ENCODE peak calls at places on chromosomes 11 and 22, in eight cellular contexts. Q is endothelial cell of umbilical vein, E is stomach, F is breast epithelium, X is HCT116, G is HepG2, C is suprapubic skin, K is H1. R is an unnamed sample.
A peak's percentile ranks its signal among the peaks of the same experiment; 100 is the strongest.

GRCh38 chr11:69202511-69203221 is 46.9 kb downstream of the SMIM38 start:
- DNase-seq in Q (no peak), E (no peak), F (no peak), X (no peak), G (no peak), C (peak; percentile 74), K (no peak), R (no peak)

GRCh38 chr11:17403977-17404759 is 15.7 kb upstream of the KCNJ11 start:
- DNase-seq in Q (no peak), E (no peak), F (no peak), X (no peak), G (no peak), C (no peak), K (no peak), R (no peak)

GRCh38 chr11:113184498-113184897 is 129.9 kb upstream of the TTC12 start:
- DNase-seq in Q (no peak), E (no peak), F (no peak), X (no peak), G (peak; percentile 35), C (no peak), K (no peak), R (no peak)

GRCh38 chr11:99419991-99420390 is 399.2 kb downstream of the CNTN5 start:
- DNase-seq in Q (no peak), E (no peak), F (no peak), X (no peak), G (no peak), C (no peak), K (no peak), R (no peak)

GRCh38 chr11:43503417-43503816 is 144.7 kb downstream of the TTC17 start:
- DNase-seq in Q (no peak), E (no peak), F (no peak), X (no peak), G (no peak), C (no peak), K (no peak), R (no peak)

GRCh38 chr11:31437742-31438435 is 68.2 kb downstream of the DNAJC24 start:
- DNase-seq in Q (no peak), E (no peak), F (no peak), X (no peak), G (no peak), C (no peak), K (no peak), R (no peak)

GRCh38 chr11:107562647-107563208 is 2.8 kb downstream of the ALKBH8 start:
- DNase-seq in Q (peak; percentile 86), E (no peak), F (no peak), X (peak; percentile 93), G (peak; percentile 7), C (no peak), K (no peak), R (no peak)

GRCh38 chr22:43830931-43831560 is 18.9 kb upstream of the EFCAB6 start:
- DNase-seq in Q (no peak), E (no peak), F (no peak), X (no peak), G (no peak), C (no peak), K (no peak), R (no peak)

GRCh38 chr11:100681064-100681502 is 6.0 kb upstream of the ARHGAP42 start:
- DNase-seq in Q (no peak), E (peak; percentile 78), F (peak; percentile 75), X (peak; percentile 80), G (peak; percentile 76), C (no peak), K (no peak), R (no peak)

GRCh38 chr11:95698939-95699562 is 90.5 kb downstream of the FAM76B start:
- DNase-seq in Q (no peak), E (no peak), F (no peak), X (no peak), G (peak; percentile 14), C (no peak), K (no peak), R (no peak)

GRCh38 chr11:130087294-130087926 is 17.7 kb downstream of the APLP2 start:
- DNase-seq in Q (no peak), E (no peak), F (no peak), X (no peak), G (no peak), C (no peak), K (no peak), R (no peak)

GRCh38 chr22:42528591-42529307 is 9.2 kb upstream of the RRP7A start:
- DNase-seq in Q (no peak), E (no peak), F (no peak), X (no peak), G (no peak), C (no peak), K (no peak), R (no peak)

GRCh38 chr22:42536166-42536565 is 16.6 kb upstream of the RRP7A start:
- DNase-seq in Q (no peak), E (no peak), F (no peak), X (no peak), G (peak; percentile 53), C (no peak), K (no peak), R (no peak)

DNA sequence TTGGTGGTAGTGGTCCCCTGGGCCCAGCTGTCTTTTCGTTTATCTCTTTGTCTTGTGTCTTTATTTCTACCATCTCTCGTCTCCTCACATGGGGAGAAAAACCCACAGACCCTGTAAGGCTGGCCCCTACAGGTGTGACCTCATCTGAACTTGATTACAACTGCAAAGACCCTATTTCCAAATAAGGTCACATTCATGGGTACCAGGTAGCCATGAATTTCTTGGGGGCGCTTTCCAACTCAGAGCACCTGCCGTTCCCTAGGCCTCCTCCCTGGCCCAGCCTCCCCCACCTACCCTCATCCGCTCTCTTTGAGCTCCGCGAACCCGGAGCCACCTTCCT is 14.0 kb upstream of the RRP7A start:
- DNase-seq in Q (no peak), E (no peak), F (no peak), X (no peak), G (no peak), C (no peak), K (no peak), R (no peak)
- TF ChIP-seq POLR2AphosphoS5 in Q (no peak), E (no peak), F (no peak), X (no peak), G (no peak), C (no peak), K (no peak), R (no peak)

DNA sequence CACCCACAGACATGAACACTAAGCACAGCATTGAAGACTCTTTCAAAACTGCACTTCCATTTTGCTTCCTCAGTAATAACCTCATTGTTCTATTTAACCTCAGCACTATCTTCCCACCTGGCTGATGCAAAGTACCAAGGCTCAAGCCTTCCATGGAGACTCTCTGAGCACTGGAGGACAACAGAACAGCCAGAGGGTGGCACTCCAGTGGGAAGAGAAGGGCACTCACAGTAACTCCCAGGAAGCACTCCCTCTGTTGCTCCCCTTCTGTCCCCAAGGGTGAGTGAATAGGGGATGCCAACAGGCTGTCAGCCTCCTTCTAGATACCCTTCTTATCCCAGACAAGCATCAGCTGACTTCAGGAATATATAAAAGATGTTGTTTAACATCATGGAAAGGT is 3.5 kb downstream of the ME3 start:
- DNase-seq in Q (no peak), E (no peak), F (no peak), X (no peak), G (no peak), C (no peak), K (no peak), R (no peak)
- H3K27ac ChIP-seq in Q (no peak overlapping the region), E (no peak overlapping the region), F (no peak overlapping the region), X (no peak overlapping the region), G (no peak overlapping the region), C (no peak overlapping the region), K (no peak overlapping the region), R (no peak overlapping the region)

DNA sequence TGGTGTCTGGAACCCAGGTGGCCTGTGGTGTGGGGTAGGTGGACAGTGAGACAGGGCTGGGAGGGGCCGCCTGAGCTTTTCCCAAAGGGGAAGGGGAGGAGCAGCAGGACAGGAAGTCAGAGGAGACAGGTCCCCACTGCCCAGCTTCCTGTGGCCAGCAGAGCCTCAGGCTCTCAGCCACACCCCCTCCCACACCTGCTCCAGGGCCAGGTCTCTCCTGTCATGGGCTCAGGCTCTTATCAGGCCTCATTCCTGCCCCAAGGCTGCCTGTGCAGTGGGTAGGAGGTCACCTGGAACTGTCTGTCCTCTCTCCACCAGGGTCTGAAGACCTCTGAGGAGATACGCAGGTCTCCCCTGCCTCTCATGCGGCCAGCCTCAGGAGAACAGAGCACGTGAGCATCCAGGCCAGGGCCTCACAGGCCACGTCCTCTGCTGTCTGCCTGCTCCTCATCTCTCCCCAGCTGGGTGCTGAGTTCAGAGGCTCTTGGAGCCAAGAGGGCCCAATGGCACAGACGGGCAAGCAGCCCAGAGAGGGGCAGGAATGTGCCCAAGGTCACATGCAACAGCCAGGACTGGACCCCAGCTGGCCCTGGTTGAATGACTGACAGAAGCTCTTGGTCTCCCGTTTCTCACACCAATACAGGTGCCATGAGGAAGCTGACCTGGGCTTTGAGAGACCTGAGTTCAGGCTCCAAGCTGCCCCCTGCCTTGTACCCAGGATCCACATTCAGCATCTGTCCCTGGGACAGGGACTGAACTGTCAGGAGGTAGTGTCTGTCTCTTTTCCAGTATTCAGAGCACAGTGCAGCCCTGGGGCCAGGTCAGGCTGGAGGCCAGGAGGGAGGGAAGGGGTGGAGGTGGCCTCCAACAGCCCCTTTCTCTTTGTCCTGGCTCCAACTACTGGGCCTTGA is 16.7 kb downstream of the STARD10 start:
- DNase-seq in Q (no peak), E (peak; percentile 72), F (no peak), X (no peak), G (no peak), C (no peak), K (no peak), R (no peak)
- TF ChIP-seq POLR2A in Q (no peak), E (no peak), F (no peak), X (no peak), G (no peak), C (no peak), K (no peak), R (no peak)

GRCh38 chr11:65429724-65430405 is 7.3 kb downstream of the NEAT1 start:
- DNase-seq in Q (peak; percentile 79), E (peak; percentile 80), F (peak; percentile 65), X (no peak), G (no peak), C (peak; percentile 85), K (no peak), R (peak; percentile 89)

GRCh38 chr11:65426839-65427690 is 4.5 kb downstream of the NEAT1 start:
- DNase-seq in Q (peak; percentile 54), E (peak; percentile 75), F (peak; percentile 74), X (peak; percentile 61), G (no peak), C (peak; percentile 81), K (no peak), R (no peak)

GRCh38 chr11:65429069-65429681 is 6.6 kb downstream of the NEAT1 start:
- DNase-seq in Q (peak; percentile 70), E (peak; percentile 43), F (no peak), X (no peak), G (no peak), C (peak; percentile 71), K (no peak), R (peak; percentile 29)

GRCh38 chr11:65427691-65428577 is 5.3 kb downstream of the NEAT1 start:
- DNase-seq in Q (peak; percentile 70), E (peak; percentile 64), F (peak; percentile 64), X (peak; percentile 39), G (no peak), C (peak; percentile 78), K (no peak), R (no peak)

DNA sequence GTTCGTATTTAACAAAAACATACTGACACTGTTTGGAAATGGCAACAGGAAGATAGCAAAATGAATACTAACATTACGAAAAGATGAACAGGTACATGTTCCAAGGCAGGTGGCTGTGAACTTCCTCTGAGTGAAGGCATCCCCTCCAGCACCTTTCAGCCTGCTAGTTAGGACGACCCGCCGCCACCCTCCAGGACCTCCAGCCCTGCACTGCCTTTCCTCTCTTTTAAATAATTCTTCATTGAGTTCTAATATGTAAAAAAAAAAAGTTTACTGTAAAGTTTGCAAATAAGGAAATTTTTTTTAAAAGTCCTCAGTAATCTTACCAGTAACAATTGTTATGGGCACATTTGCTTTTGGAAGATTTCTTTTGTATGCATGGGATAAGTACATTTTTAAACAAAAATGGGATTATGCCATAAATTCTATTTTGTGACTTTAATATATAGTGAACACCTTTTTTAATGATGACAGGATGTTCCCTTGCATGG is 6.0 kb downstream of the NEAT1 start:
- DNase-seq in Q (no peak), E (peak; percentile 65), F (no peak), X (no peak), G (no peak), C (peak; percentile 79), K (no peak), R (peak; percentile 47)
- TF ChIP-seq POLR2AphosphoS5 in Q (peak; percentile 37), E (no peak), F (peak; percentile 58), X (peak; percentile 11), G (peak; percentile 68), C (no peak), K (no peak), R (no peak)

R was measured in upper lobe of left lung.